ENCODE peak calls at places on chromosomes 5 and 9, in four cellular contexts. One of them, this sample, is unnamed.

GRCh38 chr9:88680505-88681160 is 145.7 kb downstream of the NXNL2 start:
- DNase-seq in upper lobe of right lung: no peak
- DNase-seq in AG04450: no peak
- DNase-seq in ovary: no peak
- DNase-seq in this sample: no peak

GRCh38 chr5:35811108-35811741 is 45.5 kb upstream of the IL7R start:
- DNase-seq in AG04450: no peak
- DNase-seq in ovary: no peak
- DNase-seq in upper lobe of right lung: no peak
- DNase-seq in this sample: peak; percentile 30

GRCh38 chr5:135204151-135204600 is 170.1 kb upstream of the PITX1 start:
- DNase-seq in AG04450: no peak
- DNase-seq in ovary: no peak
- DNase-seq in upper lobe of right lung: no peak
- DNase-seq in this sample: no peak

GRCh38 chr5:135203593-135204036 is 169.6 kb upstream of the PITX1 start:
- DNase-seq in ovary: no peak
- DNase-seq in AG04450: no peak
- DNase-seq in upper lobe of right lung: no peak
- DNase-seq in this sample: no peak

GRCh38 chr9:581673-582497 is 259.6 kb upstream of the DMRT1 start:
- DNase-seq in AG04450: no peak
- DNase-seq in ovary: no peak
- DNase-seq in upper lobe of right lung: no peak
- DNase-seq in this sample: no peak

GRCh38 chr9:75238311-75238976 is 150.1 kb downstream of the OSTF1 start:
- DNase-seq in upper lobe of right lung: no peak
- DNase-seq in AG04450: peak; percentile 15
- DNase-seq in ovary: no peak
- DNase-seq in this sample: peak; percentile 9

GRCh38 chr9:83197611-83198010 is 134.7 kb upstream of the RASEF start:
- DNase-seq in AG04450: no peak
- DNase-seq in upper lobe of right lung: no peak
- DNase-seq in ovary: no peak
- DNase-seq in this sample: no peak

GRCh38 chr5:173888473-173889135 is 455 bp downstream of the CPEB4 start:
- DNase-seq in AG04450: no peak
- DNase-seq in upper lobe of right lung: peak; percentile 74
- DNase-seq in ovary: peak; percentile 49
- DNase-seq in this sample: peak; percentile 29

GRCh38 chr5:139223481-139223880 is 25.3 kb upstream of the SIL1 start:
- DNase-seq in upper lobe of right lung: no peak
- DNase-seq in AG04450: no peak
- DNase-seq in ovary: no peak
- DNase-seq in this sample: no peak

GRCh38 chr9:128123451-128124080 is 4.0 kb downstream of the PTGES2 start:
- DNase-seq in upper lobe of right lung: no peak
- DNase-seq in AG04450: no peak
- DNase-seq in ovary: peak; percentile 33
- DNase-seq in this sample: no peak

GRCh38 chr5:124894541-124894940 is 148.1 kb upstream of the ZNF608 start:
- DNase-seq in ovary: no peak
- DNase-seq in upper lobe of right lung: no peak
- DNase-seq in AG04450: no peak
- DNase-seq in this sample: no peak

GRCh38 chr9:85178486-85178885 is 509.0 kb downstream of the NTRK2 start:
- DNase-seq in AG04450: no peak
- DNase-seq in upper lobe of right lung: no peak
- DNase-seq in ovary: no peak
- DNase-seq in this sample: no peak

GRCh38 chr5:129904102-129904666 is at the start of gene CHSY3:
- DNase-seq in upper lobe of right lung: peak; percentile 94
- DNase-seq in ovary: peak; percentile 53
- DNase-seq in AG04450: peak; percentile 11
- DNase-seq in this sample: peak; percentile 30

GRCh38 chr5:119389288-119390065 is 33.7 kb downstream of the TNFAIP8 start:
- DNase-seq in AG04450: no peak
- DNase-seq in ovary: no peak
- DNase-seq in upper lobe of right lung: no peak
- DNase-seq in this sample: no peak

GRCh38 chr9:112487008-112487798 is 576 bp downstream of the KIAA1958 start:
- DNase-seq in AG04450: no peak
- DNase-seq in upper lobe of right lung: peak; percentile 90
- DNase-seq in ovary: peak; percentile 80
- DNase-seq in this sample: peak; percentile 80

GRCh38 chr9:68933434-68934318 is 80.2 kb downstream of the PRKACG start:
- DNase-seq in ovary: no peak
- DNase-seq in AG04450: no peak
- DNase-seq in upper lobe of right lung: no peak
- DNase-seq in this sample: peak; percentile 75

GRCh38 chr9:121999556-121999955 is 93.6 kb downstream of the TTLL11 start:
- DNase-seq in upper lobe of right lung: no peak
- DNase-seq in ovary: no peak
- DNase-seq in AG04450: no peak
- DNase-seq in this sample: no peak

GRCh38 chr9:129281506-129282145 is 103.6 kb upstream of the IER5L start:
- DNase-seq in AG04450: no peak
- DNase-seq in upper lobe of right lung: peak; percentile 53
- DNase-seq in ovary: no peak
- DNase-seq in this sample: no peak

GRCh38 chr5:139644646-139645494 is 3.3 kb upstream of the CXXC5 start:
- DNase-seq in AG04450: no peak
- DNase-seq in upper lobe of right lung: peak; percentile 16
- DNase-seq in ovary: no peak
- DNase-seq in this sample: no peak

GRCh38 chr5:13662646-13663045 is 281.8 kb downstream of the DNAH5 start:
- DNase-seq in AG04450: no peak
- DNase-seq in upper lobe of right lung: no peak
- DNase-seq in ovary: no peak
- DNase-seq in this sample: no peak

GRCh38 chr9:124291801-124292396 is 34.1 kb downstream of the NEK6 start:
- DNase-seq in AG04450: no peak
- DNase-seq in ovary: no peak
- DNase-seq in upper lobe of right lung: no peak
- DNase-seq in this sample: peak; percentile 75

GRCh38 chr5:104189031-104189430 is 626.4 kb upstream of the NUDT12 start:
- DNase-seq in ovary: no peak
- DNase-seq in upper lobe of right lung: no peak
- DNase-seq in AG04450: peak; percentile 48
- DNase-seq in this sample: no peak

GRCh38 chr5:121668635-121669034 is 183.0 kb upstream of the FTMT start:
- DNase-seq in AG04450: no peak
- DNase-seq in upper lobe of right lung: no peak
- DNase-seq in ovary: no peak
- DNase-seq in this sample: no peak

GRCh38 chr5:35476046-35476445 is 141.6 kb upstream of the SPEF2 start:
- DNase-seq in AG04450: no peak
- DNase-seq in upper lobe of right lung: no peak
- DNase-seq in ovary: no peak
- DNase-seq in this sample: no peak

GRCh38 chr9:76650692-76651091 is 113.5 kb upstream of the PCA3 start:
- DNase-seq in AG04450: no peak
- DNase-seq in ovary: no peak
- DNase-seq in upper lobe of right lung: no peak
- DNase-seq in this sample: no peak

GRCh38 chr5:169272731-169273401 is 28.1 kb downstream of the SLIT3 start:
- DNase-seq in ovary: no peak
- DNase-seq in AG04450: no peak
- DNase-seq in upper lobe of right lung: no peak
- DNase-seq in this sample: no peak

GRCh38 chr5:92907914-92908606 is 673.0 kb downstream of the NR2F1-AS1 start:
- DNase-seq in AG04450: peak; percentile 6
- DNase-seq in ovary: no peak
- DNase-seq in upper lobe of right lung: no peak
- DNase-seq in this sample: peak; percentile 8

GRCh38 chr5:4000960-4001359 is 405.3 kb downstream of the IRX1 start:
- DNase-seq in ovary: no peak
- DNase-seq in upper lobe of right lung: no peak
- DNase-seq in AG04450: no peak
- DNase-seq in this sample: no peak

GRCh38 chr9:127883959-127884358 is 6.5 kb upstream of the AK1 start:
- DNase-seq in upper lobe of right lung: peak; percentile 56
- DNase-seq in AG04450: no peak
- DNase-seq in ovary: no peak
- DNase-seq in this sample: no peak

GRCh38 chr5:178351221-178351825 is 118.7 kb upstream of the PHYKPL start:
- DNase-seq in ovary: no peak
- DNase-seq in AG04450: no peak
- DNase-seq in upper lobe of right lung: peak; percentile 39
- DNase-seq in this sample: no peak

GRCh38 chr5:146388418-146388817 is 49.8 kb downstream of the POU4F3 start:
- DNase-seq in AG04450: no peak
- DNase-seq in upper lobe of right lung: no peak
- DNase-seq in ovary: no peak
- DNase-seq in this sample: no peak

GRCh38 chr9:97559111-97559514 is 57.6 kb downstream of the TMOD1 start:
- DNase-seq in AG04450: no peak
- DNase-seq in upper lobe of right lung: peak; percentile 40
- DNase-seq in ovary: no peak
- DNase-seq in this sample: peak; percentile 81

GRCh38 chr9:80401243-80401642 is 829.5 kb downstream of the TLE4 start:
- DNase-seq in upper lobe of right lung: no peak
- DNase-seq in AG04450: no peak
- DNase-seq in ovary: no peak
- DNase-seq in this sample: no peak

GRCh38 chr5:54624671-54625583 is 107.4 kb downstream of the SNX18 start:
- DNase-seq in AG04450: peak; percentile 48
- DNase-seq in ovary: no peak
- DNase-seq in upper lobe of right lung: no peak
- DNase-seq in this sample: no peak

GRCh38 chr9:79257215-79257614 is 314.6 kb upstream of the TLE4 start:
- DNase-seq in AG04450: no peak
- DNase-seq in upper lobe of right lung: no peak
- DNase-seq in ovary: no peak
- DNase-seq in this sample: no peak

GRCh38 chr9:91131433-91131839 is 230.3 kb downstream of the AUH start:
- DNase-seq in AG04450: peak; percentile 92
- DNase-seq in upper lobe of right lung: no peak
- DNase-seq in ovary: peak; percentile 65
- DNase-seq in this sample: no peak

GRCh38 chr5:43010956-43011355 is 29.2 kb downstream of the ANXA2R start:
- DNase-seq in upper lobe of right lung: no peak
- DNase-seq in ovary: no peak
- DNase-seq in AG04450: no peak
- DNase-seq in this sample: no peak
- H3K27me3 ChIP-seq in upper lobe of right lung: peaks cover 13% of the 10 kb centered on the region
- H3K27me3 ChIP-seq in ovary: no peaks in the 10 kb centered on the region
- H3K27me3 ChIP-seq in AG04450: no peaks in the 10 kb centered on the region
- H3K27me3 ChIP-seq in this sample: no peaks in the 10 kb centered on the region

DNA sequence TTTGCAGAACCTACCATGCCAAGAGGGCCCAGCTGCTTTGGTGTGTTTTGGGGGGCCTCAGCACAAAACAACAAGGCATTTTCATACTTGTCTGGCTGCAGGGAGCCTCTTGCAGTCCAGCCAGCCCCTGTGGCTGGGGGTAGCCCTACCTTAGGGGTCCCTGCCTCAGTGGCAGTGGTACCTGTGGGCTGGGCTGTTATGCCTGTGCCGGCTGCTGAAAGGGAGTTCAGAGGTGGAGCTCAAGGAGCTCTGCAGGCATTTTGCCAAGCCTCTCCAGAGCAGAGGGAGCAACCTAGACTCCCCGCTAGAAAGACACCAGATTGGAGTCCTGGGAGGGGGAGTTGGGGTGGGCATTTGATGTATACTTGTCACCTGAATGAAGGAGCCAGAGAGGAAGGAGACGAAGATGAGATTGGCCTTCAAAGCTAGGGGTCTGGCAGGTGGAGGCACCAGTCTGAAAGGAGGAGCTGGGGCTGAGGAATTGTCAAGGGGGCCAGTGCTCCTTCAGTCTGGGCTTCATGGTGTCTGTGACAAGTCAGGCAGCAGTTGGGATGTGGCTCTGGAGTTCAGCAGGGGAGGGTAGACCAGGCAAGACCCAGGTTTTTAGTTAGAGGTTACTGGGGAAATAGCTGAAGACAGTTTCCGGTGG is 1.5 kb downstream of the SHROOM1 start:
- DNase-seq in ovary: no peak
- DNase-seq in upper lobe of right lung: no peak
- DNase-seq in AG04450: no peak
- DNase-seq in this sample: no peak
- H3K4me3 ChIP-seq in ovary: no peak overlapping the region
- H3K4me3 ChIP-seq in upper lobe of right lung: peak overlapping the region; percentile 73
- H3K4me3 ChIP-seq in AG04450: peak overlapping the region; percentile 70
- H3K4me3 ChIP-seq in this sample: no peak overlapping the region

DNA sequence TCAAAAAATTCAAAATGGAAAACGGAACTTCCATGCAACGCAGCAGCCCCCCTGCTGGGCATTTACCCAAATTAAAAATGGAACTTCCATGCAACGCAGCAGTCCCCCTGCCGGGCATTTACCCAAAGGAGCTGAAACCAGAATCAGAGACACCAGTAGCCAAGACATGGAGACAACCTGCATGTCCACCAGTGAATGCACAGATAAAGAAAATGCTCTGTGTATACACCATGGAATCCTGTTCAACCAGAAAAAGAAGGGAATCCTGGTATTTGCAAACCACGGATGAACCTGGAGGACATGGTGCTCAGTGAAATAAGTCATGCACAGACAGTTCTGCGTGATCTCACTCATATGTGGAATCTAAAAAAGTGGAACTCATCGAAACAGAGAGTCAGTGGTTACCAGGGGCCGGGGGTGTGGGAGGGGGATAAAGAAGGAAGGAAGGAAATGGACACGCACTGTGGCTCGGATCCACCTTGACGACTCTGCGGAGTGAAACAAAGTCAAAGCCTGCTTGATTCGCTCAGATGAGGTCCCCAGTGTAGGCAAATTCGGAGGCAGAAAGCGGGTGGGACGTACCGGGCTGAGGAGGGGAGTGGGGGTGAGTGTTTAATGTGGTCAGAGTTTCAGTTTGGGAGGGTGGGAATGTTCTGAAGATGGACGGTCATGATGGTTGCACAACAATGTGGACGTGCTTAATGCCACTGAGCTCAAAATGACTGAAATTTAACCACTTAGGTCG is 40.2 kb upstream of the EXOC3 start:
- DNase-seq in AG04450: no peak
- DNase-seq in upper lobe of right lung: peak; percentile 45
- DNase-seq in ovary: no peak
- DNase-seq in this sample: peak; percentile 75
- H3K27me3 ChIP-seq in AG04450: no peaks in the 10 kb centered on the region
- H3K27me3 ChIP-seq in upper lobe of right lung: no peaks in the 10 kb centered on the region
- H3K27me3 ChIP-seq in ovary: no peaks in the 10 kb centered on the region
- H3K27me3 ChIP-seq in this sample: no peaks in the 10 kb centered on the region

GRCh38 chr5:179418972-179419371 is 73.7 kb upstream of the ADAMTS2 start:
- DNase-seq in AG04450: no peak
- DNase-seq in ovary: no peak
- DNase-seq in upper lobe of right lung: no peak
- DNase-seq in this sample: no peak

GRCh38 chr5:179421156-179421895 is 76.1 kb upstream of the ADAMTS2 start:
- DNase-seq in ovary: no peak
- DNase-seq in AG04450: no peak
- DNase-seq in upper lobe of right lung: peak; percentile 40
- DNase-seq in this sample: no peak

GRCh38 chr5:179422840-179423523 is 77.7 kb upstream of the ADAMTS2 start:
- DNase-seq in AG04450: no peak
- DNase-seq in upper lobe of right lung: peak; percentile 40
- DNase-seq in ovary: no peak
- DNase-seq in this sample: no peak

GRCh38 chr5:179420476-179420875 is 75.2 kb upstream of the ADAMTS2 start:
- DNase-seq in AG04450: no peak
- DNase-seq in upper lobe of right lung: peak; percentile 45
- DNase-seq in ovary: no peak
- DNase-seq in this sample: no peak

GRCh38 chr5:179422213-179422839 is 77.1 kb upstream of the ADAMTS2 start:
- DNase-seq in upper lobe of right lung: peak; percentile 42
- DNase-seq in ovary: no peak
- DNase-seq in AG04450: no peak
- DNase-seq in this sample: no peak
- H3K4me3 ChIP-seq in upper lobe of right lung: no peak overlapping the region
- H3K4me3 ChIP-seq in ovary: no peak overlapping the region
- H3K4me3 ChIP-seq in AG04450: no peak overlapping the region
- H3K4me3 ChIP-seq in this sample: no peak overlapping the region